ENCODE peak calls at places on chromosomes 11 and 22, in eight cellular contexts. One of them, this sample, is unnamed.

GRCh38 chr22:38924197-38924952 is 33.0 kb upstream of the APOBEC3A start:
- DNase-seq in mesendoderm: no peak
- DNase-seq in PC-9: peak; percentile 87
- DNase-seq in RWPE2: no peak
- DNase-seq in endodermal cell: no peak
- DNase-seq in aorta: peak; percentile 88
- DNase-seq in uterus: peak; percentile 83
- DNase-seq in tibial artery: peak; percentile 79
- DNase-seq in this sample: peak; percentile 97

GRCh38 chr22:25903294-25903693 is 161.3 kb downstream of the MYO18B start:
- DNase-seq in endodermal cell: peak; percentile 89
- DNase-seq in uterus: no peak
- DNase-seq in tibial artery: no peak
- DNase-seq in RWPE2: no peak
- DNase-seq in aorta: no peak
- DNase-seq in mesendoderm: peak; percentile 71
- DNase-seq in PC-9: no peak
- DNase-seq in this sample: no peak

GRCh38 chr11:44865866-44866272 is 84.8 kb downstream of the TP53I11 start:
- DNase-seq in mesendoderm: no peak
- DNase-seq in PC-9: no peak
- DNase-seq in tibial artery: no peak
- DNase-seq in endodermal cell: no peak
- DNase-seq in uterus: no peak
- DNase-seq in aorta: no peak
- DNase-seq in RWPE2: no peak
- DNase-seq in this sample: peak; percentile 63

GRCh38 chr11:111655924-111656323 is 53.7 kb downstream of the SIK2 start:
- DNase-seq in uterus: no peak
- DNase-seq in mesendoderm: no peak
- DNase-seq in tibial artery: no peak
- DNase-seq in PC-9: no peak
- DNase-seq in RWPE2: no peak
- DNase-seq in aorta: no peak
- DNase-seq in endodermal cell: no peak
- DNase-seq in this sample: no peak

GRCh38 chr11:19919050-19919561 is 206.5 kb downstream of the NAV2 start:
- DNase-seq in mesendoderm: no peak
- DNase-seq in tibial artery: peak; percentile 51
- DNase-seq in RWPE2: peak; percentile 73
- DNase-seq in aorta: peak; percentile 84
- DNase-seq in uterus: peak; percentile 40
- DNase-seq in PC-9: peak; percentile 78
- DNase-seq in endodermal cell: no peak
- DNase-seq in this sample: peak; percentile 50

GRCh38 chr11:16776716-16777115 is 38.3 kb downstream of the C11orf58 start:
- DNase-seq in PC-9: no peak
- DNase-seq in endodermal cell: no peak
- DNase-seq in tibial artery: no peak
- DNase-seq in mesendoderm: no peak
- DNase-seq in aorta: no peak
- DNase-seq in uterus: no peak
- DNase-seq in RWPE2: no peak
- DNase-seq in this sample: no peak

GRCh38 chr11:128607819-128608218 is 20.5 kb upstream of the ETS1 start:
- DNase-seq in tibial artery: no peak
- DNase-seq in uterus: no peak
- DNase-seq in endodermal cell: peak; percentile 46
- DNase-seq in RWPE2: no peak
- DNase-seq in mesendoderm: no peak
- DNase-seq in aorta: no peak
- DNase-seq in PC-9: no peak
- DNase-seq in this sample: no peak

GRCh38 chr11:72569966-72570892 is 104.0 kb downstream of the PDE2A start:
- DNase-seq in mesendoderm: no peak
- DNase-seq in aorta: no peak
- DNase-seq in uterus: no peak
- DNase-seq in PC-9: peak; percentile 69
- DNase-seq in RWPE2: no peak
- DNase-seq in endodermal cell: peak; percentile 41
- DNase-seq in tibial artery: peak; percentile 5
- DNase-seq in this sample: no peak

GRCh38 chr11:17508816-17509215 is 32.2 kb upstream of the ABCC8 start:
- DNase-seq in endodermal cell: no peak
- DNase-seq in mesendoderm: no peak
- DNase-seq in uterus: no peak
- DNase-seq in aorta: no peak
- DNase-seq in RWPE2: no peak
- DNase-seq in PC-9: no peak
- DNase-seq in tibial artery: no peak
- DNase-seq in this sample: no peak

GRCh38 chr22:33057363-33057995 is 702 bp downstream of the SYN3 start:
- DNase-seq in PC-9: no peak
- DNase-seq in mesendoderm: peak; percentile 60
- DNase-seq in tibial artery: no peak
- DNase-seq in aorta: no peak
- DNase-seq in uterus: no peak
- DNase-seq in endodermal cell: no peak
- DNase-seq in RWPE2: no peak
- DNase-seq in this sample: no peak

GRCh38 chr11:87466228-87466627 is 428.5 kb downstream of the TMEM135 start:
- DNase-seq in uterus: peak; percentile 76
- DNase-seq in mesendoderm: no peak
- DNase-seq in tibial artery: no peak
- DNase-seq in RWPE2: no peak
- DNase-seq in PC-9: no peak
- DNase-seq in aorta: no peak
- DNase-seq in endodermal cell: no peak
- DNase-seq in this sample: peak; percentile 27

GRCh38 chr11:19861171-19861570 is 148.5 kb downstream of the NAV2 start:
- DNase-seq in endodermal cell: no peak
- DNase-seq in RWPE2: no peak
- DNase-seq in mesendoderm: peak; percentile 60
- DNase-seq in PC-9: no peak
- DNase-seq in tibial artery: no peak
- DNase-seq in uterus: no peak
- DNase-seq in aorta: no peak
- DNase-seq in this sample: no peak

GRCh38 chr11:126118806-126119205 is 56.1 kb upstream of the CDON start:
- DNase-seq in aorta: no peak
- DNase-seq in uterus: no peak
- DNase-seq in RWPE2: no peak
- DNase-seq in PC-9: no peak
- DNase-seq in tibial artery: no peak
- DNase-seq in endodermal cell: no peak
- DNase-seq in mesendoderm: no peak
- DNase-seq in this sample: no peak

GRCh38 chr22:32623943-32624342 is 149.3 kb downstream of the FBXO7 start:
- DNase-seq in endodermal cell: no peak
- DNase-seq in RWPE2: no peak
- DNase-seq in aorta: peak; percentile 76
- DNase-seq in mesendoderm: no peak
- DNase-seq in PC-9: no peak
- DNase-seq in tibial artery: peak; percentile 87
- DNase-seq in uterus: peak; percentile 85
- DNase-seq in this sample: peak; percentile 21

GRCh38 chr11:75721852-75722668 is 4.4 kb downstream of the MOGAT2 start:
- DNase-seq in PC-9: no peak
- DNase-seq in mesendoderm: no peak
- DNase-seq in RWPE2: no peak
- DNase-seq in aorta: no peak
- DNase-seq in tibial artery: no peak
- DNase-seq in uterus: no peak
- DNase-seq in endodermal cell: no peak
- DNase-seq in this sample: no peak

GRCh38 chr11:120179071-120179672 is 31.7 kb upstream of the OAF start:
- DNase-seq in aorta: peak; percentile 37
- DNase-seq in endodermal cell: no peak
- DNase-seq in uterus: peak; percentile 32
- DNase-seq in RWPE2: no peak
- DNase-seq in PC-9: no peak
- DNase-seq in mesendoderm: no peak
- DNase-seq in tibial artery: no peak
- DNase-seq in this sample: no peak
- H3K27ac ChIP-seq in aorta: no peak overlapping the region
- H3K27ac ChIP-seq in endodermal cell: no peak overlapping the region
- H3K27ac ChIP-seq in uterus: peak overlapping the region; percentile 73
- H3K27ac ChIP-seq in RWPE2: no peak overlapping the region
- H3K27ac ChIP-seq in PC-9: no peak overlapping the region
- H3K27ac ChIP-seq in mesendoderm: no peak overlapping the region
- H3K27ac ChIP-seq in tibial artery: no peak overlapping the region
- H3K27ac ChIP-seq in this sample: no peak overlapping the region

GRCh38 chr11:1835671-1836010 is 851 bp downstream of the SYT8 start:
- DNase-seq in PC-9: no peak
- DNase-seq in aorta: peak; percentile 44
- DNase-seq in tibial artery: no peak
- DNase-seq in mesendoderm: no peak
- DNase-seq in uterus: no peak
- DNase-seq in endodermal cell: no peak
- DNase-seq in RWPE2: no peak
- DNase-seq in this sample: peak; percentile 9
- H3K4me1 ChIP-seq in PC-9: peaks cover 43% of the 10 kb centered on the region
- H3K4me1 ChIP-seq in aorta: no peaks in the 10 kb centered on the region
- H3K4me1 ChIP-seq in tibial artery: peaks cover 23% of the 10 kb centered on the region
- H3K4me1 ChIP-seq in mesendoderm: no peaks in the 10 kb centered on the region
- H3K4me1 ChIP-seq in uterus: no peaks in the 10 kb centered on the region
- H3K4me1 ChIP-seq in endodermal cell: no peaks in the 10 kb centered on the region
- H3K4me1 ChIP-seq in RWPE2: peaks cover 30% of the 10 kb centered on the region
- H3K4me1 ChIP-seq in this sample: peaks cover 77% of the 10 kb centered on the region

DNA sequence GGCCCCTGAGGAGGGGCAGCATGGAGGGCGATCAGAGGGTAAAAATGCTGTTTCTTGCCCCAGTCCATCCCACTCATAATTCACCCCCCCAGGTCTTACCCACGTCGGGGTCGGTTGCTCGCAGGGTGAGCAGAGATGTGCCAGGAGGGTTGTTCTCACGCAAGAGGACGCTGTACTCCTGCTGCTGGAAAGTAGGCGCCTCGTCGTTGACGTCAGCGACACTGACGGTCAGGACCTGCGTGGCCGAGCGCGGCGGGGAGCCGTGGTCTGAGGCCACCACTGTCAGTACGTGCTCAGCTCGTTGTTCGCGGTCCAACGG is 10.3 kb upstream of the TPP1 start:
- DNase-seq in aorta: no peak
- DNase-seq in uterus: no peak
- DNase-seq in PC-9: no peak
- DNase-seq in RWPE2: no peak
- DNase-seq in tibial artery: no peak
- DNase-seq in endodermal cell: no peak
- DNase-seq in mesendoderm: no peak
- DNase-seq in this sample: no peak
- H3K4me3 ChIP-seq in aorta: no peak overlapping the region
- H3K4me3 ChIP-seq in uterus: no peak overlapping the region
- H3K4me3 ChIP-seq in PC-9: no peak overlapping the region
- H3K4me3 ChIP-seq in RWPE2: no peak overlapping the region
- H3K4me3 ChIP-seq in tibial artery: no peak overlapping the region
- H3K4me3 ChIP-seq in endodermal cell: no peak overlapping the region
- H3K4me3 ChIP-seq in mesendoderm: no peak overlapping the region
- H3K4me3 ChIP-seq in this sample: no peak overlapping the region

GRCh38 chr22:49814856-49815255 is 12.8 kb downstream of the BRD1 start:
- DNase-seq in PC-9: no peak
- DNase-seq in tibial artery: no peak
- DNase-seq in aorta: no peak
- DNase-seq in RWPE2: no peak
- DNase-seq in uterus: no peak
- DNase-seq in endodermal cell: no peak
- DNase-seq in mesendoderm: no peak
- DNase-seq in this sample: no peak
- H3K27ac ChIP-seq in PC-9: no peak overlapping the region
- H3K27ac ChIP-seq in tibial artery: no peak overlapping the region
- H3K27ac ChIP-seq in aorta: no peak overlapping the region
- H3K27ac ChIP-seq in RWPE2: no peak overlapping the region
- H3K27ac ChIP-seq in uterus: no peak overlapping the region
- H3K27ac ChIP-seq in endodermal cell: no peak overlapping the region
- H3K27ac ChIP-seq in mesendoderm: no peak overlapping the region
- H3K27ac ChIP-seq in this sample: no peak overlapping the region

DNA sequence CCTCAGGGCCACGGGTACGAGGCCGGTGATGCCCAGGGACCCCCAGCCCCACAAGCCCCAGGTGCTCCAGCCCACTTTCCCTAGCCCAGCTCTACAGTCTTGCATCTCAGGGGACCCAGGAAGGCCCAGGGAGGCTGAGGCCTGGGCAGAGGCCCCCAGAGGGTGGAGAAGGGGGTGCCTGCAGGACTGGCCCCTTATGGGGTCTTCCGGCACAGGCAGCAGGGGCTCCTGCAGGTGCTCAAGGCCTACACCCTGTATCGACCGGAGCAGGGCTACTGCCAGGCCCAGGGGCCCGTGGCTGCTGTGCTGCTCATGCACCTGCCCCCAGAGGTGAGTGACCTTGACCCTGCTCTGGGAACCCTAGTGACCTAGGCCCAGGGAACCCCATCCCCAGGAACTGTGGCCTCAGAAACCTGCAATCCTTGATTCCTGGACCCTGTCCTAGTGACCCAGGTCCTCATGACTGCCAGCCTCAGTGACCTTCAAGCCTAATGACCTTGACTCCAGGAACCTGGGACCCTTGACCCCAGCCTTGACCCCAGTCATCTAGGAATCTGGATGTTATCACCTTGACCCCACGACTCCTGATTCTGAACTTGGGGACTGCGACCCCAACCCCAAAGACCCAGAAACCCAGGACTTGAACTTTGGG is 1.9 kb downstream of the TBC1D10C start:
- DNase-seq in mesendoderm: no peak
- DNase-seq in RWPE2: no peak
- DNase-seq in uterus: no peak
- DNase-seq in aorta: no peak
- DNase-seq in PC-9: no peak
- DNase-seq in tibial artery: no peak
- DNase-seq in endodermal cell: no peak
- DNase-seq in this sample: no peak
- H3K4me1 ChIP-seq in mesendoderm: peaks cover under 1% of the 10 kb centered on the region
- H3K4me1 ChIP-seq in RWPE2: no peaks in the 10 kb centered on the region
- H3K4me1 ChIP-seq in uterus: peaks cover 3% of the 10 kb centered on the region
- H3K4me1 ChIP-seq in aorta: no peaks in the 10 kb centered on the region
- H3K4me1 ChIP-seq in PC-9: peaks cover 6% of the 10 kb centered on the region
- H3K4me1 ChIP-seq in tibial artery: peaks cover 5% of the 10 kb centered on the region
- H3K4me1 ChIP-seq in endodermal cell: peaks cover 8% of the 10 kb centered on the region
- H3K4me1 ChIP-seq in this sample: peaks cover 18% of the 10 kb centered on the region

DNA sequence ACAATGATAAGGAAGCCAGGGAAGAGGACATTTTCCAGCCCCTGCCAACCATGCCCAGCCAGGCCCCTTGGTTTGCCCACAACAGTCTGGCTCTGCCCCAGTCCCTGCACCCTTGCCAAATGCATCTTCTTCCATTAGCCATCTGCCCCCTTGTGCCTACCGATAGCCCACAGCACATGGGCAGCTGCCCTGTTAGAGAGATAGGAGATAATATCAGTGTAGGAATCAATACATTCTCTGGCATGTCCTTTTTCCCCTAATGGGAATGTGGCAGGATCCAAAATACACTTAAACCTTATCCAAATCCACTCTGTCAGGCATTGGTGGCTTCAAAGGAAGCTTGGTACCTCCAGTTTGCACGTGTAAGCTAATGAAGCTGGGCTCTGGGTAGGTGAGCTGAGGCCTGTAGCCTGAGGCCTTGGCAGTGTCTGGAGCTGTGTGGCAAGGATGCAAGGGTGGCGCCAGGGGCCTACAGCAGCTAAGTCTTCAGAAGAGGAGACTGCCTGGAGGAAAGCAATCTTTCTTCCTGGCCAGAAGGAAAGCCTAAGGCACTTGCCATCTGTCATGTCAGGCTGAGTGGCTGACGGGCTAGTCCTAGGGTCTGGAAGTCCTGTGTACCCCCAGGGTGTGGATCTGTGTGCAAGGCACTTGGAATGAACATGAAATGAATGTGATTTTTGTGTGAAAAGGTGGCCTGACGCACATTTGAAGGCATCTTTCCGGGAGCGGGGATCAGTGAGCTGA is 164.2 kb upstream of the TBCEL start:
- DNase-seq in uterus: no peak
- DNase-seq in aorta: no peak
- DNase-seq in endodermal cell: no peak
- DNase-seq in RWPE2: no peak
- DNase-seq in mesendoderm: no peak
- DNase-seq in tibial artery: no peak
- DNase-seq in PC-9: no peak
- DNase-seq in this sample: no peak
- H3K4me3 ChIP-seq in uterus: no peak overlapping the region
- H3K4me3 ChIP-seq in aorta: no peak overlapping the region
- H3K4me3 ChIP-seq in endodermal cell: no peak overlapping the region
- H3K4me3 ChIP-seq in RWPE2: no peak overlapping the region
- H3K4me3 ChIP-seq in mesendoderm: no peak overlapping the region
- H3K4me3 ChIP-seq in tibial artery: no peak overlapping the region
- H3K4me3 ChIP-seq in PC-9: no peak overlapping the region
- H3K4me3 ChIP-seq in this sample: no peak overlapping the region

This sample was measured in body of pancreas.